ENCODE peak calls at places on chromosomes 13 and 19, in eight cellular contexts. J, N, C, V, B, K, L and Z are unnamed samples.

GRCh38 chr19:16394681-16395375 is 70.2 kb downstream of the KLF2 start:
- DNase-seq in J (no peak), N (no peak), C (no peak), V (no peak), B (no peak), K (no peak), L (no peak), Z (no peak)

GRCh38 chr13:48819889-48820288 is 155.8 kb upstream of the FNDC3A start:
- DNase-seq in J (peak; percentile 56), N (no peak), C (no peak), V (no peak), B (no peak), K (no peak), L (no peak), Z (no peak)

GRCh38 chr19:41299755-41300089 is 10.2 kb upstream of the CCDC97 start:
- DNase-seq in J (peak; percentile 75), N (no peak), C (no peak), V (peak; percentile 84), B (no peak), K (no peak), L (peak; percentile 81), Z (no peak)

GRCh38 chr13:24899601-24900000 is 135.6 kb downstream of the RNF17 start:
- DNase-seq in J (no peak), N (no peak), C (no peak), V (no peak), B (no peak), K (no peak), L (peak; percentile 7), Z (no peak)

GRCh38 chr19:38830039-38830733 is 1.4 kb downstream of the ECH1 start:
- DNase-seq in J (no peak), N (no peak), C (no peak), V (no peak), B (no peak), K (no peak), L (peak; percentile 57), Z (no peak)

GRCh38 chr13:18952225-18953016 is 229.2 kb downstream of the TUBA3C start:
- DNase-seq in J (no peak), N (no peak), C (no peak), V (no peak), B (no peak), K (no peak), L (no peak), Z (no peak)

GRCh38 chr19:29532956-29533355 is 7.2 kb downstream of the VSTM2B start:
- DNase-seq in J (no peak), N (no peak), C (no peak), V (no peak), B (peak; percentile 31), K (no peak), L (no peak), Z (no peak)

GRCh38 chr19:53088091-53088490 is 15.1 kb downstream of the ZNF160 start:
- DNase-seq in J (no peak), N (no peak), C (no peak), V (no peak), B (no peak), K (no peak), L (no peak), Z (no peak)

GRCh38 chr13:48155850-48156249 is 60.9 kb upstream of the MED4 start:
- DNase-seq in J (peak; percentile 81), N (no peak), C (no peak), V (no peak), B (no peak), K (no peak), L (peak; percentile 25), Z (no peak)

GRCh38 chr13:23793711-23794110 is 95.5 kb downstream of the MIPEP start:
- DNase-seq in J (peak; percentile 14), N (no peak), C (no peak), V (no peak), B (no peak), K (no peak), L (no peak), Z (no peak)

GRCh38 chr19:13717194-13717643 is 47.1 kb upstream of the MRI1 start:
- DNase-seq in J (no peak), N (peak; percentile 45), C (no peak), V (no peak), B (no peak), K (no peak), L (peak; percentile 58), Z (no peak)

GRCh38 chr13:75830842-75831241 is 194.7 kb downstream of the LMO7 start:
- DNase-seq in J (no peak), N (no peak), C (no peak), V (no peak), B (no peak), K (no peak), L (peak; percentile 56), Z (peak; percentile 1)

GRCh38 chr19:35099155-35099896 is 16.3 kb upstream of the FXYD3 start:
- DNase-seq in J (no peak), N (no peak), C (no peak), V (no peak), B (no peak), K (no peak), L (no peak), Z (no peak)

GRCh38 chr19:37078717-37079032 is 442 bp downstream of the ZNF420 start:
- DNase-seq in J (peak; percentile 41), N (no peak), C (no peak), V (no peak), B (no peak), K (no peak), L (no peak), Z (no peak)

GRCh38 chr19:17721821-17722220 is 2.5 kb downstream of the MAP1S start:
- DNase-seq in J (no peak), N (no peak), C (no peak), V (peak; percentile 31), B (no peak), K (no peak), L (peak; percentile 6), Z (no peak)